ENCODE peak calls at places on chromosomes 7 and 10, in four cellular contexts. One of them, this sample, is unnamed.

GRCh38 chr7:22722596-22722995 is 4.4 kb upstream of the IL6 start:
- DNase-seq in body of pancreas: no peak
- DNase-seq in cardiac muscle cell: no peak
- DNase-seq in BJ: no peak
- DNase-seq in this sample: no peak

GRCh38 chr7:31896929-31897328 is 173.3 kb downstream of the PDE1C start:
- DNase-seq in body of pancreas: no peak
- DNase-seq in BJ: no peak
- DNase-seq in cardiac muscle cell: no peak
- DNase-seq in this sample: no peak

GRCh38 chr7:36707922-36708321 is 16.4 kb downstream of the AOAH start:
- DNase-seq in body of pancreas: no peak
- DNase-seq in BJ: no peak
- DNase-seq in cardiac muscle cell: no peak
- DNase-seq in this sample: no peak

GRCh38 chr7:102232686-102233286 is 53.9 kb upstream of the SH2B2 start:
- DNase-seq in cardiac muscle cell: no peak
- DNase-seq in body of pancreas: peak
- DNase-seq in BJ: no peak
- DNase-seq in this sample: no peak

GRCh38 chr10:127694580-127695193 is 42.3 kb upstream of the FOXI2 start:
- DNase-seq in body of pancreas: no peak
- DNase-seq in cardiac muscle cell: peak
- DNase-seq in BJ: no peak
- DNase-seq in this sample: peak

GRCh38 chr10:118873080-118873737 is 118.4 kb upstream of the CACUL1 start:
- DNase-seq in cardiac muscle cell: peak
- DNase-seq in BJ: no peak
- DNase-seq in body of pancreas: no peak
- DNase-seq in this sample: peak

GRCh38 chr7:47477191-47478016 is 104.5 kb downstream of the TNS3 start:
- DNase-seq in BJ: no peak
- DNase-seq in cardiac muscle cell: no peak
- DNase-seq in body of pancreas: no peak
- DNase-seq in this sample: no peak

GRCh38 chr10:53536322-53536721 is 763.7 kb upstream of the MBL2 start:
- DNase-seq in BJ: no peak
- DNase-seq in body of pancreas: no peak
- DNase-seq in cardiac muscle cell: no peak
- DNase-seq in this sample: peak

GRCh38 chr7:47817922-47818321 is 130.3 kb downstream of the PKD1L1 start:
- DNase-seq in body of pancreas: no peak
- DNase-seq in cardiac muscle cell: peak
- DNase-seq in BJ: no peak
- DNase-seq in this sample: no peak

GRCh38 chr10:13276749-13277394 is 23.0 kb downstream of the PHYH start:
- DNase-seq in BJ: no peak
- DNase-seq in body of pancreas: no peak
- DNase-seq in cardiac muscle cell: peak
- DNase-seq in this sample: no peak

GRCh38 chr10:119947325-119947724 is 54.8 kb downstream of the SEC23IP start:
- DNase-seq in body of pancreas: no peak
- DNase-seq in BJ: no peak
- DNase-seq in cardiac muscle cell: peak
- DNase-seq in this sample: no peak

GRCh38 chr10:119216137-119216536 is 8.8 kb downstream of the GRK5 start:
- DNase-seq in BJ: no peak
- DNase-seq in cardiac muscle cell: no peak
- DNase-seq in body of pancreas: no peak
- DNase-seq in this sample: no peak

GRCh38 chr10:14653271-14654161 is 121.2 kb downstream of the FAM107B start:
- DNase-seq in body of pancreas: peak
- DNase-seq in BJ: peak
- DNase-seq in cardiac muscle cell: peak
- DNase-seq in this sample: peak

GRCh38 chr10:103763374-103764202 is 91.8 kb downstream of the SH3PXD2A start:
- DNase-seq in cardiac muscle cell: no peak
- DNase-seq in BJ: no peak
- DNase-seq in body of pancreas: no peak
- DNase-seq in this sample: no peak

GRCh38 chr10:3422282-3422681 is 249.7 kb upstream of the PITRM1 start:
- DNase-seq in BJ: no peak
- DNase-seq in body of pancreas: no peak
- DNase-seq in cardiac muscle cell: no peak
- DNase-seq in this sample: no peak

GRCh38 chr10:125057158-125058001 is 103.0 kb downstream of the CTBP2 start:
- DNase-seq in cardiac muscle cell: peak
- DNase-seq in body of pancreas: no peak
- DNase-seq in BJ: peak
- DNase-seq in this sample: peak

GRCh38 chr10:77887631-77888355 is 38.8 kb downstream of the DLG5 start:
- DNase-seq in body of pancreas: no peak
- DNase-seq in cardiac muscle cell: peak
- DNase-seq in BJ: no peak
- DNase-seq in this sample: no peak

GRCh38 chr7:141674702-141675101 is 27.3 kb downstream of the DENND11 start:
- DNase-seq in cardiac muscle cell: peak
- DNase-seq in BJ: no peak
- DNase-seq in body of pancreas: no peak
- DNase-seq in this sample: no peak

GRCh38 chr10:99966306-99966705 is 43.4 kb downstream of the DNMBP start:
- DNase-seq in body of pancreas: no peak
- DNase-seq in cardiac muscle cell: peak
- DNase-seq in BJ: peak
- DNase-seq in this sample: peak

GRCh38 chr10:75398238-75398629 is 3.3 kb downstream of the ZNF503 start:
- DNase-seq in BJ: no peak
- DNase-seq in body of pancreas: no peak
- DNase-seq in cardiac muscle cell: no peak
- DNase-seq in this sample: peak

GRCh38 chr7:4552985-4553384 is 129.1 kb upstream of the FOXK1 start:
- DNase-seq in cardiac muscle cell: no peak
- DNase-seq in BJ: no peak
- DNase-seq in body of pancreas: no peak
- DNase-seq in this sample: no peak

GRCh38 chr7:20399516-20399915 is 68.8 kb downstream of the ITGB8 start:
- DNase-seq in BJ: no peak
- DNase-seq in cardiac muscle cell: no peak
- DNase-seq in body of pancreas: no peak
- DNase-seq in this sample: peak

GRCh38 chr10:11018426-11018818 is 750 bp downstream of the CELF2 start:
- DNase-seq in BJ: no peak
- DNase-seq in body of pancreas: peak
- DNase-seq in cardiac muscle cell: no peak
- DNase-seq in this sample: no peak

GRCh38 chr10:17100586-17100985 is 29.0 kb downstream of the CUBN start:
- DNase-seq in body of pancreas: no peak
- DNase-seq in cardiac muscle cell: no peak
- DNase-seq in BJ: no peak
- DNase-seq in this sample: peak

GRCh38 chr7:95690367-95690947 is 81.9 kb upstream of the DYNC1I1 start:
- DNase-seq in body of pancreas: no peak
- DNase-seq in BJ: no peak
- DNase-seq in cardiac muscle cell: peak
- DNase-seq in this sample: peak

GRCh38 chr10:110634527-110635209 is 9.5 kb upstream of the RBM20 start:
- DNase-seq in cardiac muscle cell: no peak
- DNase-seq in body of pancreas: peak
- DNase-seq in BJ: no peak
- DNase-seq in this sample: no peak

GRCh38 chr7:12317675-12318074 is 86.0 kb downstream of the VWDE start:
- DNase-seq in BJ: no peak
- DNase-seq in cardiac muscle cell: no peak
- DNase-seq in body of pancreas: no peak
- DNase-seq in this sample: no peak

GRCh38 chr7:18997477-18998130 is 119.8 kb downstream of the TWIST1 start:
- DNase-seq in cardiac muscle cell: no peak
- DNase-seq in body of pancreas: no peak
- DNase-seq in BJ: no peak
- DNase-seq in this sample: no peak

GRCh38 chr10:43267811-43268210 is 946 bp upstream of the RASGEF1A start:
- DNase-seq in cardiac muscle cell: no peak
- DNase-seq in BJ: no peak
- DNase-seq in body of pancreas: no peak
- DNase-seq in this sample: no peak

GRCh38 chr10:129958118-129958685 is 5.9 kb downstream of the EBF3 start:
- DNase-seq in BJ: no peak
- DNase-seq in body of pancreas: no peak
- DNase-seq in cardiac muscle cell: peak
- DNase-seq in this sample: no peak

GRCh38 chr10:129958686-129959543 is 5.2 kb downstream of the EBF3 start:
- DNase-seq in BJ: no peak
- DNase-seq in cardiac muscle cell: no peak
- DNase-seq in body of pancreas: no peak
- DNase-seq in this sample: no peak

GRCh38 chr10:129960493-129961273 is 3.4 kb downstream of the EBF3 start:
- DNase-seq in cardiac muscle cell: peak
- DNase-seq in BJ: no peak
- DNase-seq in body of pancreas: no peak
- DNase-seq in this sample: no peak

GRCh38 chr10:129961274-129961839 is 2.7 kb downstream of the EBF3 start:
- DNase-seq in BJ: no peak
- DNase-seq in body of pancreas: no peak
- DNase-seq in cardiac muscle cell: peak
- DNase-seq in this sample: no peak

GRCh38 chr10:129959544-129960492 is 4.3 kb downstream of the EBF3 start:
- DNase-seq in body of pancreas: no peak
- DNase-seq in cardiac muscle cell: peak
- DNase-seq in BJ: no peak
- DNase-seq in this sample: no peak
- H3K4me3 ChIP-seq in body of pancreas: no peak
- H3K4me3 ChIP-seq in cardiac muscle cell: peak
- H3K4me3 ChIP-seq in BJ: no peak
- H3K4me3 ChIP-seq in this sample: no peak

GRCh38 chr7:133646493-133647154 is 393.7 kb downstream of the EXOC4 start:
- DNase-seq in cardiac muscle cell: peak
- DNase-seq in body of pancreas: no peak
- DNase-seq in BJ: no peak
- DNase-seq in this sample: no peak

GRCh38 chr7:133650067-133650466 is 397.2 kb downstream of the EXOC4 start:
- DNase-seq in body of pancreas: no peak
- DNase-seq in BJ: no peak
- DNase-seq in cardiac muscle cell: peak
- DNase-seq in this sample: no peak

GRCh38 chr7:133650487-133651292 is 397.8 kb downstream of the EXOC4 start:
- DNase-seq in BJ: no peak
- DNase-seq in cardiac muscle cell: peak
- DNase-seq in body of pancreas: no peak
- DNase-seq in this sample: no peak

GRCh38 chr7:133652547-133652946 is 399.7 kb downstream of the EXOC4 start:
- DNase-seq in cardiac muscle cell: no peak
- DNase-seq in body of pancreas: no peak
- DNase-seq in BJ: no peak
- DNase-seq in this sample: no peak

DNA sequence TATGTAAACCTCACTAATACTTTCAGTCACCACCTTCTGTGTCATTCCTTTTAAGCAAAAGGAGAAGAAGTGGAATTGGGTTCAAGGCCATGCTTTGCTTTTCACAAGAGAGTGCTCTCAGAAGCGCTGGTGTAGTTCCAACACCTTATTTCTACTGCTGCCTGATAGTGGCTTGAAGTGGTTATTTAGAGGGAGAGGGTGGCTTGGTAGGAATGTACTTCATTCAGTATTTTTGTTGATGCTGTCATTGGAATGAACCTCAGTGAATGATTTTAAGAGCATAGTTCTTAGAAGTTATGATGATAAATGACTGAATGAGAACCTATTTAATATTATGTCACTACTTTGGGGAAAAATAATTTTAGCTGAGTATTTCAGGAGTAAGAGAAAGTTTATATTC is 396.7 kb downstream of the EXOC4 start:
- DNase-seq in cardiac muscle cell: peak
- DNase-seq in body of pancreas: no peak
- DNase-seq in BJ: no peak
- DNase-seq in this sample: no peak
- H3K4me3 ChIP-seq in cardiac muscle cell: no peak
- H3K4me3 ChIP-seq in body of pancreas: no peak
- H3K4me3 ChIP-seq in BJ: no peak
- H3K4me3 ChIP-seq in this sample: no peak

DNA sequence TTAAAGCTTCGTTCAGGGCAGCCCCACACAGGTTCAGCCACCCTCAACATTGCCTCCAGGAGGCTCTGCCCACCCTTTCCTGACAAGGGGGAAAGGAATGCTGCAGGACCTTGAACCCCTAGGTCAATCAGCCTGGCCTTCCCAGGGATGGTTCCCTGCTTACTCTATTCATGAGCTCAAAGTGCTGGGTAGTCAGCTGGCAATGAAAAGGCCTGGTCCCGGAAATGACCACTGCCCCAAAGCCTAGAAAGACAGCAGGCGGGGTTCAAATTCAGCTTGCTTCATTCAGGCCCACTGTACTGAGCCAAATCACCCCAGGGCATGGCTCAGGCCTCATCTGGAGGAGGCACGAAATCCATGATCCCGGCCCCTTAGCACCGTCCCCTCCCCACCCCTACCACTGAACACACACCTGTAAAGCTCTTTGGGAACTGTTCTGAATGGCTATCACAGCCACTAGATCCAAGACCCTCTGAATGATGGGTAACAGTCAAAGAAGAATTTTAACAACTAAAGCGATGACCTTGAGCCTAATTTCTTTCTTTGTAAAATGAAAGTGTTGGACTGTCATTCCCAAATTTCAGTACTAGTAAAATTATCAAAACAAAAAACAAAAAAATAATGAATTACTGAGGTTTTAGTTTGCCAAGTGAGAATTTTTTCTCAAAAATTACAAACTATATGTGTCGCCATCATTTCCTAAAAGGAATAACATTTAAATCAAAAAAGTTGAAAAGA is 1.0 kb downstream of the URGCP start:
- DNase-seq in body of pancreas: peak
- DNase-seq in BJ: no peak
- DNase-seq in cardiac muscle cell: no peak
- DNase-seq in this sample: peak
- H3K4me3 ChIP-seq in body of pancreas: peak
- H3K4me3 ChIP-seq in BJ: peak
- H3K4me3 ChIP-seq in cardiac muscle cell: peak
- H3K4me3 ChIP-seq in this sample: peak

GRCh38 chr10:132784582-132785432 is 1.1 kb downstream of the NKX6-2 start:
- DNase-seq in BJ: no peak
- DNase-seq in body of pancreas: no peak
- DNase-seq in cardiac muscle cell: peak
- DNase-seq in this sample: no peak
- H3K4me3 ChIP-seq in BJ: no peak
- H3K4me3 ChIP-seq in body of pancreas: no peak
- H3K4me3 ChIP-seq in cardiac muscle cell: no peak
- H3K4me3 ChIP-seq in this sample: no peak

GRCh38 chr10:69152002-69152401 is 28.0 kb downstream of the VPS26A start:
- DNase-seq in BJ: no peak
- DNase-seq in body of pancreas: no peak
- DNase-seq in cardiac muscle cell: no peak
- DNase-seq in this sample: no peak
- H3K4me3 ChIP-seq in BJ: no peak
- H3K4me3 ChIP-seq in body of pancreas: no peak
- H3K4me3 ChIP-seq in cardiac muscle cell: no peak
- H3K4me3 ChIP-seq in this sample: no peak

This sample was measured in mammary epithelial cell.